ENCODE peak calls at places on chromosomes 13 and 19, in eight cellular contexts. P, T, B, E, C, D, A and X are unnamed samples.

GRCh38 chr13:37403776-37404497 is 194.6 kb downstream of the POSTN start:
- DNase-seq in C (no peak), E (no peak), T (no peak), P (no peak), A (no peak), D (no peak), B (no peak), X (no peak)

GRCh38 chr19:359653-359925 is 15.0 kb upstream of the MIER2 start:
- DNase-seq in B (no peak), E (no peak), D (no peak), T (no peak), C (no peak), A (no peak), P (no peak), X (no peak)

GRCh38 chr19:17948474-17948966 is 15.7 kb downstream of the CCDC124 start:
- DNase-seq in E (no peak), C (no peak), B (peak; percentile 82), A (no peak), P (no peak), D (no peak), T (no peak), X (no peak)

GRCh38 chr13:51714663-51715168 is 89.2 kb downstream of the DHRS12 start:
- DNase-seq in C (peak; percentile 82), E (no peak), P (no peak), B (no peak), T (no peak), D (no peak), A (peak; percentile 19), X (no peak)

GRCh38 chr19:21256722-21257121 is 72.5 kb downstream of the ZNF708 start:
- DNase-seq in P (peak; percentile 23), B (peak; percentile 91), A (no peak), T (peak; percentile 16), C (no peak), D (peak; percentile 20), E (peak; percentile 43), X (peak; percentile 32)

GRCh38 chr13:101785858-101786257 is 333.4 kb downstream of the ITGBL1 start:
- DNase-seq in C (peak; percentile 59), T (peak; percentile 43), A (peak; percentile 38), E (peak; percentile 1), B (peak; percentile 77), D (peak; percentile 22), P (peak; percentile 10), X (peak; percentile 64)

GRCh38 chr19:19280561-19280960 is 7.5 kb upstream of the TM6SF2 start:
- DNase-seq in E (no peak), T (no peak), B (no peak), A (no peak), D (no peak), C (no peak), P (no peak), X (no peak)

GRCh38 chr13:94169783-94170513 is 309.5 kb downstream of the DCT start:
- DNase-seq in P (no peak), B (peak; percentile 39), C (no peak), D (no peak), E (no peak), T (no peak), A (no peak), X (peak; percentile 25)

GRCh38 chr13:98214008-98214643 is 37.1 kb upstream of the RNF113B start:
- DNase-seq in A (no peak), E (no peak), P (no peak), T (peak; percentile 47), D (no peak), B (no peak), C (peak; percentile 62), X (no peak)

GRCh38 chr13:45596800-45597484 is 18.6 kb downstream of the ERICH6B start:
- DNase-seq in D (no peak), B (no peak), T (no peak), E (no peak), C (no peak), A (no peak), P (no peak), X (no peak)

GRCh38 chr13:110227416-110227815 is 79.5 kb downstream of the COL4A1 start:
- DNase-seq in P (no peak), E (no peak), T (no peak), D (no peak), C (no peak), A (no peak), B (no peak), X (no peak)

GRCh38 chr13:32894589-32895001 is 121.6 kb upstream of the KL start:
- DNase-seq in A (no peak), E (no peak), D (no peak), T (no peak), B (no peak), C (peak; percentile 74), P (no peak), X (no peak)

GRCh38 chr13:111115841-111116500 is 861 bp downstream of the ARHGEF7 start:
- DNase-seq in B (peak; percentile 52), D (peak; percentile 80), T (peak; percentile 71), C (peak; percentile 42), A (no peak), E (no peak), P (no peak), X (peak; percentile 75)

GRCh38 chr19:461664-462551 is 1.1 kb upstream of the SHC2 start:
- DNase-seq in B (peak; percentile 77), D (peak; percentile 77), C (peak; percentile 31), A (no peak), P (no peak), E (no peak), T (peak; percentile 83), X (peak; percentile 81)

GRCh38 chr13:27250833-27251165 is 559 bp upstream of the RPL21 start:
- DNase-seq in P (no peak), B (no peak), D (no peak), A (no peak), C (no peak), T (no peak), E (no peak), X (no peak)

GRCh38 chr13:110560606-110561334 is 752 bp downstream of the RAB20 start:
- DNase-seq in E (no peak), B (peak; percentile 69), A (peak; percentile 7), D (peak; percentile 71), P (no peak), C (peak; percentile 26), T (peak; percentile 60), X (peak; percentile 72)

DNA sequence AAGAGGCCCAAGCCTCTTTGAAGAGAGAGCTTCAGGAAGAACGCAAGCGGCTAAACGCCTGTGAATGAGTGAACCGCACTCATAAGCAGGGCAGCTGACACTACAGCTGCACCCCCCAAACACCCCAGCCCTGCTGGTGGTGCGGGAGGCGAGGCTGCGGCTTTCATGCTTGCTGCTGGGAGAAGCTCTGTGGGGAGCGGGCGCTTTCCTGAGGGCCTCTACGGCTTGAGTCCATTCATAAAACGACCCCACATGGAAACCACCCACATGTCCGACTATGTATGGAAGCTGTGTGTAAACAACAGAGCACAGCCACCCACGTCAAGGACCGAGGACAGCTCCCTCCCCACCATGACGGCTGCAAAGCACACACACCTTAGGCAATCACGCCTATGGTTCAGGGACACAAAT is 5.5 kb downstream of the AP3D1 start:
- DNase-seq in C (no peak), T (no peak), D (no peak), B (no peak), A (no peak), P (no peak), E (no peak), X (no peak)
- H3K4me1 ChIP-seq in C (peaks cover 9% of the 10 kb centered on the region), T (peaks cover 18% of the 10 kb centered on the region), D (peaks cover 5% of the 10 kb centered on the region), B (no peaks in the 10 kb centered on the region), A (peaks cover 11% of the 10 kb centered on the region), P (peaks cover 12% of the 10 kb centered on the region), E (peaks cover 21% of the 10 kb centered on the region), X (peaks cover 16% of the 10 kb centered on the region)

DNA sequence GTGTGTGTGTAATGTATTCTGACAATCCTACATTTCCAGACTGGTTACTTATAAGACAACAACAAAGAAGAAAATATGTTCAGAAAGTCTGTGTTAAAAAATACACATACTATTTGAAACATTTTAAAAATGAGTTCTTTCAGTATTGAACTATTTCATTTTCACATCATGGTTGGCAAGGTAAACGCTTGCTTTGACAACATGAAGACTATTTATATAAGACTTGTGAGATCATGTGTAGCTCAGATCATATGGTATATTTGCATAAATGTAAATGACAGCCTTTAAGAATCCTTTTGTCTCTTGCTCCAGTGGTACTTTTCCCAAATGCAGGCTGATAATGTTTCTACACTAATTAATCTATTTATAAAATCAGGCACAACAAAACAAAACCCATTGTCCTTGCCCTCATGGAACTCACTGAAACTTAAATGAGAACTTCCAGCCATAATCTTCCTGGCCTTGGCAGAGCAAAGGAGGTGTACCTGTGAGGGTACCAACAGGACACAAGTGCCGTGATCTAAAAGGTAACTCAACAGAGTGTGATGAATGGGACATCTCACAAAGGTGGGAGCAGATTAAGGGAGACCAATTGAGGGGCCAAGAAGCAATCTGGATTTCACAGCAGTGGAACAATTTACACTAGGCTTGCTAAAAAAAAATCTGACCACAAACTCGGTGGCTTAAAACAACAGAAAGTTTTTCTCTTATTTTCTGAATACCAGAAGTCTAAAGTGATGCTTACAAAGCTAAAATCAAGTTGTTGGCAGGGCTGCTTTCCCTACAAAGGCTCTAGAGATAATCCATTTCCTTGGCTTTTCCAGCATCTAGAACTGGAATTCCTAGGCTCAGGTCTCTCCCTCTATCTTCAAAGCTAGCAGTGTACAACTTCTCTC is 348.9 kb downstream of the TBC1D4 start:
- DNase-seq in D (no peak), E (no peak), C (no peak), P (no peak), T (no peak), A (no peak), B (no peak), X (no peak)
- TF ChIP-seq CTCF in D (no peak), E (no peak), C (no peak), P (no peak), T (no peak), A (no peak), B (no peak), X (no peak)

DNA sequence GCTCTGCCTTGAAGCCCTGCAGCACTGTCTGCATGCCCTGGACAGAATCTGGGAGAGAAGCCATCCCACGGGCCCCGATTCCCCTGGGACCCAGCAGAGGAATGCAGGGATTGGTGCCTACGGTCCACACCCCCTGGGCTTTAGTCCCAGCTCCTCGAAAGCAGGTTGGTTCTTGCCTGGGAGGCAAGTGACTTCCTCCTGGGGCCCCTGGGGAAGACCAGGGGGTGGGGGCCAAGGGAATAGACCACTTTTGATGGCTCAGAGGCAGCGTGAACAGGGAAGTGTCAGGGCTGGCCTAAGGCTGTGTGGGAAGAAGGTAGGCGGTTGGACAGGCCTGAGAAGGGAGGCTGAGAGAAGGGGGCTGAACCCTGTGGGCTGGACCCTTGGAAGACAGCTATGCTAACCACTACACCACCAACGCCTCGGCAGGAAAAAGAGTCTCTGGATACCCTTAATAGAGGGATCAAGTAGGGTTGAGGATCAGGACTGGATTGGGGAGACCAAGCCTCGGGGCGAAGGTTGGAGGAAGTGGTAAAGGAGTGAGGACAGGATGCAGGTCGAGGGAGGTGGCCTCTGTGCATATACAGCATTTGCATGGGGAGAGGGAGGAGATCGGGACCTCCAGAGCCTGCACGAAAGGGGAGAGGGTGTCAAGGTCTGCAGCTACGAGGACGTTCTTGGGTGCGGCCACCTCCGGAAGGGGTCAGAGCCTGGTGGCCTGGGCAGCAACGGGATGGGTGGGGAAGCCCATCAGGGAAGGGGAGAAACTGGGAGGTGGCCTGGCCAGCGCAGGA is 774 bp downstream of the DPP9 start:
- DNase-seq in C (peak; percentile 42), D (no peak), P (no peak), A (peak; percentile 50), T (peak; percentile 31), E (peak; percentile 67), B (no peak), X (peak; percentile 10)
- TF ChIP-seq EZH2phosphoT487 in C (no peak), D (no peak), P (no peak), A (no peak), T (no peak), E (no peak), B (no peak), X (no peak)

GRCh38 chr13:81089758-81090157 is 748.8 kb upstream of the SPRY2 start:
- DNase-seq in D (no peak), E (no peak), A (no peak), P (no peak), C (no peak), B (no peak), T (peak; percentile 7), X (no peak)
- H3K4me1 ChIP-seq in D (no peaks in the 10 kb centered on the region), E (no peaks in the 10 kb centered on the region), A (no peaks in the 10 kb centered on the region), P (no peaks in the 10 kb centered on the region), C (no peaks in the 10 kb centered on the region), B (no peaks in the 10 kb centered on the region), T (no peaks in the 10 kb centered on the region), X (no peaks in the 10 kb centered on the region)

GRCh38 chr19:40662925-40663711 is 27.3 kb downstream of the NUMBL start:
- DNase-seq in D (peak; percentile 93), P (peak; percentile 69), E (peak; percentile 91), A (peak; percentile 85), C (peak; percentile 82), T (peak; percentile 95), B (peak; percentile 94), X (peak; percentile 94)
- TF ChIP-seq CTCF in D (no peak), P (peak; percentile 94), E (peak; percentile 90), A (peak; percentile 85), C (peak; percentile 84), T (peak; percentile 99), B (peak; percentile 94), X (peak; percentile 95)